ENCODE peak calls at places on chromosomes 3 and 15, in six cellular contexts. D is gastroesophageal sphincter; Z is lower lobe of right lung; M is effector memory CD8-positive, alpha-beta T cell; A is foreskin keratinocyte; L is activated naive CD8-positive, alpha-beta T cell treated with anti-CD3 and anti-CD28 coated beads, Interleukin-2, amount 50 U/mL, for 24 hours. S is an unnamed sample.

GRCh38 chr3:129352045-129352444 is 73.4 kb downstream of the HMCES start:
- ATAC-seq in D (no peak), Z (peak), A (peak), M (no peak), L (no peak), S (peak)

GRCh38 chr3:120506828-120507774 is 56.3 kb upstream of the FSTL1 start:
- ATAC-seq in A (peak), M (no peak), Z (peak), L (no peak), D (peak), S (peak)

GRCh38 chr3:72142028-72142427 is 357.1 kb upstream of the PROK2 start:
- ATAC-seq in D (no peak), L (no peak), A (no peak), M (no peak), Z (no peak), S (no peak)

GRCh38 chr3:70516081-70516480 is 203.6 kb upstream of the MDFIC2 start:
- ATAC-seq in Z (no peak), D (no peak), A (no peak), L (no peak), M (no peak), S (no peak)

GRCh38 chr3:177713921-177714900 is 516.9 kb upstream of the TBL1XR1 start:
- ATAC-seq in L (no peak), A (no peak), Z (no peak), D (no peak), M (no peak), S (peak)

GRCh38 chr3:149703474-149703873 is 45.6 kb upstream of the WWTR1 start:
- ATAC-seq in Z (no peak), L (no peak), D (peak), A (no peak), M (no peak), S (no peak)

GRCh38 chr3:100105536-100105935 is 8.8 kb downstream of the FILIP1L start:
- ATAC-seq in L (no peak), M (no peak), D (no peak), A (no peak), Z (no peak), S (no peak)

GRCh38 chr3:33758278-33758677 is 40.2 kb upstream of the PDCD6IP start:
- ATAC-seq in A (peak), Z (no peak), M (no peak), D (no peak), L (no peak), S (no peak)

GRCh38 chr3:122235147-122235546 is 51.7 kb downstream of the CASR start:
- ATAC-seq in A (no peak), Z (no peak), D (no peak), M (peak), L (no peak), S (no peak)

GRCh38 chr15:74040115-74040850 is 42.1 kb downstream of the GOLGA6A start:
- ATAC-seq in Z (peak), D (peak), A (peak), M (no peak), L (no peak), S (no peak)

GRCh38 chr15:64430000-64430735 is 30.2 kb upstream of the ZNF609 start:
- ATAC-seq in Z (peak), D (peak), A (no peak), M (peak), L (peak), S (peak)

S was measured in SK-N-SH treated with all-trans-retinoic acid at 6 μM for 48 hours.